ENCODE peak calls at places on chromosomes 3 and 15, in seven cellular contexts. One of them, this sample, is unnamed.
A peak's percentile ranks its signal among the peaks of the same experiment; 100 is the strongest.

GRCh38 chr15:23648920-23649515 is 1.4 kb upstream of the MAGEL2 start:
- DNase-seq in SJSA1: no peak
- DNase-seq in EH: no peak
- DNase-seq in GM20000: no peak
- DNase-seq in SHP77: peak; percentile 33
- DNase-seq in nephron progenitor cell: peak; percentile 70
- DNase-seq in AG08396: no peak
- DNase-seq in this sample: peak; percentile 33

GRCh38 chr3:100992086-100993033 is 861 bp downstream of the ABI3BP start:
- DNase-seq in EH: peak; percentile 71
- DNase-seq in AG08396: peak; percentile 17
- DNase-seq in SHP77: no peak
- DNase-seq in GM20000: no peak
- DNase-seq in SJSA1: peak; percentile 34
- DNase-seq in nephron progenitor cell: no peak
- DNase-seq in this sample: peak; percentile 77

GRCh38 chr15:99085413-99086326 is 19.2 kb upstream of the SYNM start:
- DNase-seq in SJSA1: no peak
- DNase-seq in EH: peak; percentile 75
- DNase-seq in GM20000: no peak
- DNase-seq in AG08396: peak; percentile 55
- DNase-seq in SHP77: no peak
- DNase-seq in nephron progenitor cell: no peak
- DNase-seq in this sample: peak; percentile 85

GRCh38 chr3:37907906-37908305 is 46.2 kb downstream of the CTDSPL start:
- DNase-seq in SJSA1: no peak
- DNase-seq in EH: no peak
- DNase-seq in GM20000: peak; percentile 56
- DNase-seq in SHP77: no peak
- DNase-seq in nephron progenitor cell: no peak
- DNase-seq in AG08396: no peak
- DNase-seq in this sample: no peak

GRCh38 chr15:66772967-66773873 is 71.2 kb downstream of the SMAD6 start:
- DNase-seq in EH: peak; percentile 77
- DNase-seq in SHP77: no peak
- DNase-seq in SJSA1: no peak
- DNase-seq in GM20000: no peak
- DNase-seq in AG08396: no peak
- DNase-seq in nephron progenitor cell: peak; percentile 44
- DNase-seq in this sample: peak; percentile 30

GRCh38 chr3:185558395-185558794 is 6.0 kb upstream of the LIPH start:
- DNase-seq in AG08396: no peak
- DNase-seq in nephron progenitor cell: no peak
- DNase-seq in EH: no peak
- DNase-seq in GM20000: no peak
- DNase-seq in SHP77: no peak
- DNase-seq in SJSA1: no peak
- DNase-seq in this sample: peak; percentile 19

GRCh38 chr3:172627057-172627809 is 83.6 kb downstream of the NCEH1 start:
- DNase-seq in SJSA1: no peak
- DNase-seq in nephron progenitor cell: no peak
- DNase-seq in EH: peak; percentile 32
- DNase-seq in SHP77: no peak
- DNase-seq in AG08396: no peak
- DNase-seq in GM20000: no peak
- DNase-seq in this sample: peak; percentile 78

GRCh38 chr3:70120360-70120966 is 120.9 kb downstream of the SAMMSON start:
- DNase-seq in GM20000: peak; percentile 67
- DNase-seq in SHP77: peak; percentile 32
- DNase-seq in AG08396: peak; percentile 56
- DNase-seq in SJSA1: peak; percentile 23
- DNase-seq in nephron progenitor cell: peak; percentile 52
- DNase-seq in EH: peak; percentile 55
- DNase-seq in this sample: peak; percentile 54

GRCh38 chr3:167113466-167113865 is 266.6 kb downstream of the ZBBX start:
- DNase-seq in SHP77: no peak
- DNase-seq in GM20000: no peak
- DNase-seq in SJSA1: no peak
- DNase-seq in nephron progenitor cell: no peak
- DNase-seq in AG08396: no peak
- DNase-seq in EH: no peak
- DNase-seq in this sample: no peak

GRCh38 chr15:31605467-31605931 is 278.9 kb downstream of the KLF13 start:
- DNase-seq in EH: peak; percentile 72
- DNase-seq in SHP77: no peak
- DNase-seq in AG08396: peak; percentile 56
- DNase-seq in nephron progenitor cell: peak; percentile 33
- DNase-seq in GM20000: no peak
- DNase-seq in SJSA1: peak; percentile 60
- DNase-seq in this sample: peak; percentile 79